ENCODE peak calls at places on chromosomes 2 and 18, in seven cellular contexts. Z is HCT116, P is K562, N is GM12878, M is H1, L is HepG2, R is SK-N-SH. Y is an unnamed sample.

GRCh38 chr2:165469417-165469816 is at the start of gene CSRNP3:
- DNase-seq in Z (peak), P (no peak), N (no peak), M (no peak), L (peak), R (peak), Y (peak)

GRCh38 chr2:20291846-20292408 is 58.7 kb downstream of the PUM2 start:
- DNase-seq in Z (no peak), P (no peak), N (no peak), M (no peak), L (no peak), R (no peak), Y (no peak)

GRCh38 chr2:240925576-240926515 is 19.7 kb downstream of the CROCC2 start:
- DNase-seq in Z (no peak), P (no peak), N (no peak), M (peak), L (no peak), R (peak), Y (no peak)

GRCh38 chr2:131154071-131154531 is 49.0 kb downstream of the PLEKHB2 start:
- DNase-seq in Z (peak), P (peak), N (peak), M (peak), L (peak), R (peak), Y (peak)

GRCh38 chr18:34608064-34608463 is 102.0 kb upstream of the DTNA start:
- DNase-seq in Z (no peak), P (no peak), N (no peak), M (no peak), L (no peak), R (no peak), Y (no peak)

GRCh38 chr2:83221258-83221657 is 1237.8 kb downstream of the SUCLG1 start:
- DNase-seq in Z (no peak), P (no peak), N (no peak), M (no peak), L (no peak), R (no peak), Y (no peak)

GRCh38 chr18:47745227-47745626 is 185.2 kb downstream of the SMAD2 start:
- DNase-seq in Z (no peak), P (no peak), N (no peak), M (no peak), L (no peak), R (no peak), Y (no peak)

GRCh38 chr2:128691526-128691925 is 372.9 kb upstream of the HS6ST1 start:
- DNase-seq in Z (no peak), P (no peak), N (no peak), M (no peak), L (no peak), R (no peak), Y (no peak)

GRCh38 chr2:28526733-28527132 is 30.9 kb downstream of the PLB1 start:
- DNase-seq in Z (no peak), P (no peak), N (no peak), M (no peak), L (no peak), R (no peak), Y (no peak)

GRCh38 chr2:9745153-9745899 is 97.9 kb upstream of the TAF1B start:
- DNase-seq in Z (no peak), P (no peak), N (no peak), M (no peak), L (no peak), R (no peak), Y (no peak)

GRCh38 chr2:152813381-152813780 is 95.0 kb downstream of the ARL6IP6 start:
- DNase-seq in Z (no peak), P (no peak), N (no peak), M (no peak), L (no peak), R (no peak), Y (no peak)

GRCh38 chr2:64356906-64357305 is 97.1 kb upstream of the LGALSL start:
- DNase-seq in Z (no peak), P (no peak), N (no peak), M (no peak), L (no peak), R (no peak), Y (no peak)

GRCh38 chr2:230700447-230700846 is 12.2 kb upstream of the CAB39 start:
- DNase-seq in Z (no peak), P (no peak), N (no peak), M (no peak), L (no peak), R (no peak), Y (no peak)

GRCh38 chr2:111905990-111906735 is 7.8 kb downstream of the MERTK start:
- DNase-seq in Z (no peak), P (no peak), N (peak), M (no peak), L (no peak), R (no peak), Y (peak)

GRCh38 chr2:85737481-85737880 is 16.3 kb upstream of the ATOH8 start:
- DNase-seq in Z (no peak), P (no peak), N (no peak), M (no peak), L (peak), R (no peak), Y (no peak)

GRCh38 chr18:23453657-23454011 is 547 bp downstream of the RIOK3 start:
- DNase-seq in Z (no peak), P (no peak), N (no peak), M (no peak), L (peak), R (no peak), Y (no peak)

GRCh38 chr2:20574930-20575329 is 76.0 kb downstream of the HS1BP3 start:
- DNase-seq in Z (no peak), P (no peak), N (no peak), M (no peak), L (no peak), R (no peak), Y (no peak)

GRCh38 chr2:1651131-1652066 is 92.9 kb downstream of the PXDN start:
- DNase-seq in Z (no peak), P (no peak), N (no peak), M (no peak), L (no peak), R (no peak), Y (no peak)

GRCh38 chr2:10120938-10121574 is 1.5 kb upstream of the RRM2 start:
- DNase-seq in Z (no peak), P (peak), N (no peak), M (no peak), L (peak), R (no peak), Y (peak)

GRCh38 chr2:130791617-130791939 is 36.2 kb downstream of the AMER3 start:
- DNase-seq in Z (no peak), P (no peak), N (no peak), M (no peak), L (no peak), R (no peak), Y (no peak)

GRCh38 chr2:143193121-143193520 is 63.9 kb downstream of the ARHGAP15 start:
- DNase-seq in Z (no peak), P (no peak), N (no peak), M (no peak), L (no peak), R (no peak), Y (no peak)

GRCh38 chr2:50808694-50809093 is 223.2 kb downstream of the NRXN1 start:
- DNase-seq in Z (no peak), P (no peak), N (no peak), M (no peak), L (no peak), R (no peak), Y (no peak)

GRCh38 chr2:217064234-217065103 is 204.6 kb upstream of the TNP1 start:
- DNase-seq in Z (no peak), P (no peak), N (no peak), M (no peak), L (no peak), R (no peak), Y (no peak)

GRCh38 chr2:72013726-72014125 is 133.9 kb downstream of the CYP26B1 start:
- DNase-seq in Z (no peak), P (no peak), N (no peak), M (no peak), L (no peak), R (no peak), Y (no peak)

GRCh38 chr2:240601061-240601830 is 14.7 kb downstream of the CAPN10 start:
- DNase-seq in Z (no peak), P (no peak), N (no peak), M (no peak), L (peak), R (no peak), Y (no peak)

GRCh38 chr2:71550801-71551630 is 97.7 kb downstream of the DYSF start:
- DNase-seq in Z (no peak), P (no peak), N (no peak), M (no peak), L (no peak), R (no peak), Y (no peak)

GRCh38 chr2:219461061-219461514 is 26.4 kb downstream of the SPEG start:
- DNase-seq in Z (no peak), P (peak), N (no peak), M (no peak), L (no peak), R (peak), Y (no peak)

DNA sequence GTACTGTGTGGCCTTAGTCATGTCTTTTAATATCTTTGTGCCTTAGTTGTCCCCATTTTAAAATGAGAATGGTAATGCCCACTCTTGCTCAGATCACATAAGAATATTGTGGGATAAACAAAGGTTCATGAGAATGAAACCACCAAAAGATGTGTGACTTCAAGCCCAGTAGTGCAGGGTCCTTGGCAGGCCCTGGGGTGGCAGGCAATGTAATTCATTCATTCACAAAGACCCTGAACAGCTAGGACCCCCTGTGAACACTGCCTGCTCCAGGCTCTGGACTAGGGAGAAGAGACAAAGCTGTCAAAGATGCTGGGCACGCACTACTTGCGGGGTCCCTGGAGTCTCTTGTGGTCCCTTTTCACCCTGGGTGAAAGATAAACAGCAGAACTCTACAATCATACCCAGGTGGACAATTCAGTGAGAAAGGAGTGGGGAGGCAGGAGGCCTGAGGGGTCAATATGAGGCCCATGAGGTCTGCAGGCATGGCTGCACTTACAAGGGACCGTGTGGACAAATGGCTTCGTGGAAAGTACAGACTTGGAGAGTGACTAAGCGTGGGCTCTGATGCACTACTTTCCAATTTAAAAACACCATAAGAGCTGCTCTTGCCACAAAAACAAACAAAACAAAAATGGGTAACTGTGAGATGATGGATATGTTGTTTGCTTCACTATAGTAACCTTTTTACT is 136.1 kb downstream of the SMAD7 start:
- DNase-seq in Z (no peak), P (no peak), N (no peak), M (peak), L (no peak), R (no peak), Y (no peak)
- TF ChIP-seq JUND in Z (no peak), P (no peak), N (no peak), M (no peak), L (no peak), R (no peak), Y (no peak)

GRCh38 chr2:187461294-187462261 is 13.5 kb upstream of the CALCRL start:
- DNase-seq in Z (no peak), P (no peak), N (no peak), M (no peak), L (peak), R (no peak), Y (no peak)
- TF ChIP-seq JUND in Z (no peak), P (no peak), N (no peak), M (no peak), L (peak), R (no peak), Y (no peak)

GRCh38 chr2:187422277-187422676 is 25.8 kb downstream of the CALCRL start:
- DNase-seq in Z (no peak), P (no peak), N (no peak), M (no peak), L (no peak), R (no peak), Y (no peak)
- TF ChIP-seq JUND in Z (no peak), P (no peak), N (no peak), M (no peak), L (no peak), R (no peak), Y (no peak)

GRCh38 chr2:172624996-172625395 is 69.1 kb downstream of the PDK1 start:
- DNase-seq in Z (no peak), P (no peak), N (no peak), M (no peak), L (no peak), R (no peak), Y (no peak)

GRCh38 chr2:172635548-172635947 is 79.7 kb downstream of the PDK1 start:
- DNase-seq in Z (no peak), P (no peak), N (no peak), M (no peak), L (no peak), R (no peak), Y (no peak)

GRCh38 chr2:172628085-172628484 is 72.2 kb downstream of the PDK1 start:
- DNase-seq in Z (no peak), P (no peak), N (no peak), M (no peak), L (no peak), R (no peak), Y (no peak)

GRCh38 chr2:172634477-172634876 is 78.6 kb downstream of the PDK1 start:
- DNase-seq in Z (no peak), P (no peak), N (no peak), M (no peak), L (no peak), R (no peak), Y (no peak)

GRCh38 chr2:172629586-172629985 is 73.7 kb downstream of the PDK1 start:
- DNase-seq in Z (no peak), P (no peak), N (no peak), M (no peak), L (no peak), R (no peak), Y (no peak)
- TF ChIP-seq JUND in Z (no peak), P (no peak), N (no peak), M (no peak), L (no peak), R (no peak), Y (no peak)

DNA sequence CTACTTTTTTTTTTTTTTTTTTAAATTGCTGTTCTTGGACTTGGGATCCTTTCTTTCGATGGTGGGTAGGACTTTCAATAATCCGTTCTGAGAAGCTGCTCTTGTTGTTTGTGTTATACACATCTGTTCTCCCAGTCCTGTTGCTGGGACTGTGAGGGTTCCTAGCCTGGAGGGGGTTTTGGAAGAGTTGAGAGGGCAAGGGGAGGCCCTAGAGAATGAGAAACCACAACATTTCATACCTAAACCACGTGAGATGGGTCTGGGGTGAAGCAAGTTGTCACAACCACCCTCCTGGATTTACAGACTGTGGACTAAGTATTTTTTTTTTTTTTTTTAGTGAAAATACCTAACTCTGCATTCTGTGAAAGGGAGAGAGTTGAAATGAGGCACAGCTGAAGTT is 193.6 kb downstream of the PRKCE start:
- DNase-seq in Z (no peak), P (no peak), N (no peak), M (no peak), L (no peak), R (no peak), Y (no peak)
- TF ChIP-seq JUND in Z (no peak), P (no peak), N (no peak), M (no peak), L (no peak), R (no peak), Y (no peak)

DNA sequence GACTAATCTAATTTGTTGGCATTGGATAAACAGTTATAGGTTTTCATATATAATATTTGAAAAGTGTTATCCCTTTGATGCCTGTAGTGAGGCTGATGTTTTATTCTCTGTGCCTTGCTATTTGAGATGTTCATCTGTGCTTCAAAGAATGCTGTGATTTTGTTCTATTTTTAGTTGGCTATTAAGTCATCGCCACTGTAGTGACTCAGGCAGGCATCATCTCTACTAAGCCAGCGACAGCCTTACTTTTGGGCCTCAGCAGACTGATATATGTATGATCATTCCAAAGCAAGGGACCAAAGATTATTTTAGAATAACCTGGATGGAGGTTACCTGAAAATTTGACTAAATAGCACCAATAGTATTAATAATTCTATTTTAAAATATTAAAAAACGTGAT is 1674.5 kb upstream of the NXPH2 start:
- DNase-seq in Z (peak), P (no peak), N (no peak), M (no peak), L (no peak), R (no peak), Y (no peak)
- TF ChIP-seq JUND in Z (peak), P (no peak), N (no peak), M (no peak), L (no peak), R (peak), Y (no peak)

Y was measured in T47D.